ENCODE peak calls at places on chromosomes 12 and 14, in six cellular contexts. U is naive thymus-derived CD8-positive, alpha-beta T cell; X is GM03348; S is NCI-H187 treated with DMSO at 0.1 percent for 48 hours; D is cerebellar nuclear complex; Z is colonic mucosa. W is an unnamed sample.

GRCh38 chr12:59119676-59120075 is 199.4 kb upstream of the LRIG3 start:
- DNase-seq in U (no peak), X (no peak), S (no peak), D (no peak), Z (no peak), W (no peak)

GRCh38 chr14:35515916-35516315 is 18.0 kb upstream of the INSM2 start:
- DNase-seq in U (no peak), X (no peak), S (no peak), D (no peak), Z (no peak), W (no peak)

GRCh38 chr12:124392991-124393790 is 98.3 kb downstream of the RFLNA start:
- DNase-seq in U (no peak), X (peak; percentile 91), S (no peak), D (no peak), Z (peak; percentile 92), W (no peak)

GRCh38 chr14:87993485-87993809 is 465 bp upstream of the GALC start:
- DNase-seq in U (no peak), X (no peak), S (no peak), D (no peak), Z (no peak), W (no peak)

GRCh38 chr12:57929092-57929830 is 12.1 kb upstream of the ATP23 start:
- DNase-seq in U (no peak), X (no peak), S (no peak), D (no peak), Z (no peak), W (no peak)

GRCh38 chr14:64614214-64614613 is 64.5 kb downstream of the PPP1R36 start:
- DNase-seq in U (no peak), X (no peak), S (no peak), D (no peak), Z (no peak), W (no peak)

GRCh38 chr14:50366115-50366514 is 30.6 kb downstream of the CDKL1 start:
- DNase-seq in U (no peak), X (no peak), S (no peak), D (no peak), Z (peak; percentile 77), W (no peak)

GRCh38 chr14:99755629-99756603 is 37.3 kb upstream of the EML1 start:
- DNase-seq in U (no peak), X (peak; percentile 94), S (no peak), D (no peak), Z (peak; percentile 64), W (no peak)

GRCh38 chr12:102962986-102963385 is 5.5 kb downstream of the ASCL1 start:
- DNase-seq in U (no peak), X (no peak), S (no peak), D (no peak), Z (no peak), W (no peak)

GRCh38 chr14:95507701-95508103 is 8.7 kb downstream of the SYNE3 start:
- DNase-seq in U (no peak), X (peak; percentile 77), S (no peak), D (no peak), Z (no peak), W (no peak)

GRCh38 chr12:85057370-85057963 is 21.3 kb downstream of the LRRIQ1 start:
- DNase-seq in U (peak; percentile 7), X (peak; percentile 26), S (no peak), D (no peak), Z (peak; percentile 45), W (no peak)

GRCh38 chr14:74444866-74445265 is 18.9 kb upstream of the SYNDIG1L start:
- DNase-seq in U (no peak), X (no peak), S (no peak), D (no peak), Z (no peak), W (no peak)

GRCh38 chr12:41011939-41012338 is 176.2 kb upstream of the PDZRN4 start:
- DNase-seq in U (no peak), X (no peak), S (no peak), D (no peak), Z (no peak), W (no peak)

GRCh38 chr12:106288134-106288509 is 14.4 kb upstream of the TCP11L2 start:
- DNase-seq in U (no peak), X (no peak), S (no peak), D (no peak), Z (no peak), W (no peak)

W was measured in NCI-H2107.